ENCODE peak calls at places on chromosomes 1 and 21, in four cellular contexts. One of them, this sample, is unnamed.

GRCh38 chr1:890661-891060 is 33.1 kb upstream of the SAMD11 start:
- DNase-seq in K562: no peak
- DNase-seq in HL-60: no peak
- DNase-seq in H1: no peak
- DNase-seq in this sample: no peak

GRCh38 chr1:7783178-7783711 is 846 bp upstream of the PER3 start:
- DNase-seq in H1: no peak
- DNase-seq in HL-60: no peak
- DNase-seq in K562: peak; percentile 88
- DNase-seq in this sample: peak; percentile 49

GRCh38 chr1:208654241-208654640 is 410.1 kb upstream of the PLXNA2 start:
- DNase-seq in H1: no peak
- DNase-seq in HL-60: peak; percentile 11
- DNase-seq in K562: peak; percentile 29
- DNase-seq in this sample: peak; percentile 12

GRCh38 chr1:203675596-203676347 is 49.1 kb downstream of the ATP2B4 start:
- DNase-seq in K562: no peak
- DNase-seq in HL-60: peak; percentile 72
- DNase-seq in H1: no peak
- DNase-seq in this sample: no peak

GRCh38 chr1:176617881-176618280 is 154.9 kb downstream of the PAPPA2 start:
- DNase-seq in HL-60: no peak
- DNase-seq in H1: no peak
- DNase-seq in K562: no peak
- DNase-seq in this sample: no peak

GRCh38 chr1:198449727-198450433 is 90.6 kb downstream of the ATP6V1G3 start:
- DNase-seq in K562: no peak
- DNase-seq in H1: no peak
- DNase-seq in HL-60: no peak
- DNase-seq in this sample: no peak

GRCh38 chr1:152473887-152474537 is 36.6 kb upstream of the LCE5A start:
- DNase-seq in HL-60: no peak
- DNase-seq in H1: no peak
- DNase-seq in K562: no peak
- DNase-seq in this sample: no peak

GRCh38 chr1:200628223-200628868 is 7.8 kb upstream of the KIF14 start:
- DNase-seq in HL-60: no peak
- DNase-seq in K562: peak; percentile 30
- DNase-seq in H1: no peak
- DNase-seq in this sample: no peak

GRCh38 chr1:1085171-1085841 is 11.2 kb upstream of the RNF223 start:
- DNase-seq in HL-60: no peak
- DNase-seq in H1: no peak
- DNase-seq in K562: no peak
- DNase-seq in this sample: no peak

GRCh38 chr1:153957744-153958110 is 685 bp downstream of the CRTC2 start:
- DNase-seq in K562: no peak
- DNase-seq in H1: no peak
- DNase-seq in HL-60: peak; percentile 42
- DNase-seq in this sample: no peak

GRCh38 chr21:46622226-46622625 is 13.2 kb upstream of the PRMT2 start:
- DNase-seq in H1: no peak
- DNase-seq in K562: no peak
- DNase-seq in HL-60: peak; percentile 89
- DNase-seq in this sample: peak; percentile 94

GRCh38 chr1:29703596-29703995 is 467.3 kb downstream of the PTPRU start:
- DNase-seq in H1: no peak
- DNase-seq in HL-60: peak; percentile 13
- DNase-seq in K562: peak; percentile 36
- DNase-seq in this sample: no peak

GRCh38 chr1:8871539-8871935 is 6.9 kb downstream of the ENO1 start:
- DNase-seq in HL-60: no peak
- DNase-seq in H1: no peak
- DNase-seq in K562: no peak
- DNase-seq in this sample: no peak

GRCh38 chr1:113415256-113416189 is 25.2 kb downstream of the MAGI3 start:
- DNase-seq in K562: no peak
- DNase-seq in H1: no peak
- DNase-seq in HL-60: no peak
- DNase-seq in this sample: no peak

GRCh38 chr1:43783671-43784205 is 76.4 kb downstream of the ST3GAL3 start:
- DNase-seq in H1: no peak
- DNase-seq in K562: peak; percentile 43
- DNase-seq in HL-60: no peak
- DNase-seq in this sample: no peak

GRCh38 chr1:221648201-221648600 is 93.7 kb downstream of the DUSP10 start:
- DNase-seq in HL-60: no peak
- DNase-seq in H1: no peak
- DNase-seq in K562: no peak
- DNase-seq in this sample: no peak

GRCh38 chr1:7590426-7590790 is 180.7 kb upstream of the VAMP3 start:
- DNase-seq in HL-60: no peak
- DNase-seq in H1: no peak
- DNase-seq in K562: no peak
- DNase-seq in this sample: no peak

GRCh38 chr1:51575406-51576084 is 41.3 kb upstream of the OSBPL9 start:
- DNase-seq in K562: peak; percentile 29
- DNase-seq in H1: no peak
- DNase-seq in HL-60: no peak
- DNase-seq in this sample: no peak

GRCh38 chr1:4662723-4663122 is 8.3 kb downstream of the AJAP1 start:
- DNase-seq in HL-60: no peak
- DNase-seq in K562: no peak
- DNase-seq in H1: no peak
- DNase-seq in this sample: no peak

GRCh38 chr1:28928306-28928987 is 14.1 kb downstream of the EPB41 start:
- DNase-seq in HL-60: no peak
- DNase-seq in H1: no peak
- DNase-seq in K562: peak; percentile 47
- DNase-seq in this sample: no peak

GRCh38 chr1:202293620-202294019 is 48.1 kb downstream of the UBE2T start:
- DNase-seq in K562: no peak
- DNase-seq in HL-60: no peak
- DNase-seq in H1: no peak
- DNase-seq in this sample: no peak

GRCh38 chr1:66464802-66465201 is 69.2 kb upstream of the SGIP1 start:
- DNase-seq in HL-60: no peak
- DNase-seq in K562: no peak
- DNase-seq in H1: no peak
- DNase-seq in this sample: no peak

GRCh38 chr21:44834231-44834950 is 16.5 kb upstream of the SUMO3 start:
- DNase-seq in K562: no peak
- DNase-seq in HL-60: no peak
- DNase-seq in H1: no peak
- DNase-seq in this sample: no peak

GRCh38 chr1:96520542-96520941 is 201.0 kb upstream of the PTBP2 start:
- DNase-seq in HL-60: no peak
- DNase-seq in H1: no peak
- DNase-seq in K562: no peak
- DNase-seq in this sample: no peak

GRCh38 chr1:7218210-7218832 is 433.1 kb downstream of the CAMTA1 start:
- DNase-seq in HL-60: peak; percentile 18
- DNase-seq in H1: peak; percentile 25
- DNase-seq in K562: peak; percentile 69
- DNase-seq in this sample: peak; percentile 44

GRCh38 chr1:192545781-192546521 is 29.6 kb upstream of the RGS1 start:
- DNase-seq in H1: no peak
- DNase-seq in HL-60: peak; percentile 57
- DNase-seq in K562: no peak
- DNase-seq in this sample: no peak

GRCh38 chr21:34930971-34931370 is 118.1 kb downstream of the RUNX1 start:
- DNase-seq in H1: no peak
- DNase-seq in K562: no peak
- DNase-seq in HL-60: no peak
- DNase-seq in this sample: no peak

GRCh38 chr1:159171688-159172501 is 480 bp downstream of the CADM3 start:
- DNase-seq in H1: no peak
- DNase-seq in HL-60: no peak
- DNase-seq in K562: no peak
- DNase-seq in this sample: no peak

GRCh38 chr1:200258447-200259375 is 151.1 kb downstream of the ZNF281 start:
- DNase-seq in K562: peak; percentile 34
- DNase-seq in HL-60: peak; percentile 38
- DNase-seq in H1: no peak
- DNase-seq in this sample: peak; percentile 52

GRCh38 chr1:160076295-160076694 is 5.0 kb upstream of the KCNJ9 start:
- DNase-seq in K562: no peak
- DNase-seq in H1: no peak
- DNase-seq in HL-60: no peak
- DNase-seq in this sample: no peak

GRCh38 chr1:119947468-119947867 is 51.2 kb upstream of the ADAM30 start:
- DNase-seq in HL-60: no peak
- DNase-seq in H1: no peak
- DNase-seq in K562: no peak
- DNase-seq in this sample: no peak

GRCh38 chr1:175152006-175152652 is 40.4 kb downstream of the KIAA0040 start:
- DNase-seq in H1: no peak
- DNase-seq in K562: peak; percentile 70
- DNase-seq in HL-60: peak; percentile 29
- DNase-seq in this sample: peak; percentile 32

DNA sequence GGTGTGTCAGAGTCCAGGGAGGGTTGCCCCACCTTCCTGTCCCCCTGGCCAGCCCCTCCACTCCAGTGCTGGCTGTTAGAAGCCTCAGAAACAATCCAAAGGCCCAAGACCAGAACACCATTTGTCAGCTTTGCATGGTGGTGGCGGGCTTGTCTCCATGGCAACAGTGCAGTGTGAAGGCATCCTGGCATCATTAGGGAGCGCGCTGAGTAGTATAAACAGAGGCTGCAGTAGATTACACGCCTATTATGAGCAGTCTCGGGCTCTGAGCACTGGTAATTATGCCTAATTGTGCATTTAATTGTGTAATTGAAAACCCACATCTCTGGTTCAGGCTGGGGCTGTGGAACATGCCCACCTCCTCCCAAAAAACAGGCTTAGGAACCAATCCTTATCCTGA is 11.8 kb downstream of the NKAIN1 start:
- DNase-seq in HL-60: no peak
- DNase-seq in H1: no peak
- DNase-seq in K562: no peak
- DNase-seq in this sample: no peak
- TF ChIP-seq GABPA in HL-60: no peak
- TF ChIP-seq GABPA in H1: no peak
- TF ChIP-seq GABPA in K562: no peak
- TF ChIP-seq GABPA in this sample: no peak

GRCh38 chr1:70922196-70922595 is 125.4 kb downstream of the PTGER3 start:
- DNase-seq in K562: no peak
- DNase-seq in H1: no peak
- DNase-seq in HL-60: no peak
- DNase-seq in this sample: no peak
- TF ChIP-seq GABPA in K562: no peak
- TF ChIP-seq GABPA in H1: no peak
- TF ChIP-seq GABPA in HL-60: no peak
- TF ChIP-seq GABPA in this sample: no peak

DNA sequence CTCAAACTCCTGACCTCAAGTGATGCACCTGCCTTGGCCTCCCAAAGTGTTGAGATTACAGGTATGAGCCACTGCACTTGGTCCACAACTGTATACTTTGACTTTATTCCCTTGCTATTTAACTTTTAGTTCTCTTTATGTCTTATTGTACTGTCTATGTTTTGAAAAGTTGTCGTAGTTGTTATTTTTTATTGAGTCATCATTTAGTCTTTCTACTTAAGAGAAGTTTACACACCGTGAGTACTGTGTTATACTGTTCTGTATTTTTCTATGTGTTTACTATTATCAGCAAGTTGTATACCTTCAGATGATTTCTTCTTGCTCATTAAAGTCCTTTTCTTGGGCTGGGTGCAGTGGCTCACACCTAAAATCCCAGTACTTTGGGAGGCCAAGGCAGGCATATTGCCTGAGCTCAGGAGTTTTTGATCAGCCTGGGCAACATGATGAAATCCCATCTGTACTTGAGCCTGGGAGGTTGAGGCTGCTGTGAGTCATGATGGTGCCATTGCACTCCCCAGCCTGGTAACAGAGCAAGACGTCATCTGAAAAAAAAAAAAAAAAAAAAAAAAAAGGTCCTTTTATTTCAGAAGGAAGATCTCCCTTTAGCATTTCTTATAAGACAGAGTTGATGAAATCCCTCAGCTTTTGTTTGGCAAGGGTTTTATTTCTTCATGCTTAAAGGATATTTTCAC is 47.7 kb downstream of the TNFSF18 start:
- DNase-seq in H1: no peak
- DNase-seq in K562: no peak
- DNase-seq in HL-60: no peak
- DNase-seq in this sample: no peak
- TF ChIP-seq GABPA in H1: no peak
- TF ChIP-seq GABPA in K562: no peak
- TF ChIP-seq GABPA in HL-60: no peak
- TF ChIP-seq GABPA in this sample: no peak

GRCh38 chr1:11594222-11594621 is 60.0 kb downstream of the FBXO2 start:
- DNase-seq in HL-60: no peak
- DNase-seq in H1: peak; percentile 23
- DNase-seq in K562: peak; percentile 11
- DNase-seq in this sample: peak; percentile 22
- TF ChIP-seq GABPA in HL-60: no peak
- TF ChIP-seq GABPA in H1: no peak
- TF ChIP-seq GABPA in K562: no peak
- TF ChIP-seq GABPA in this sample: no peak

This sample was measured in HepG2.